ENCODE peak calls at places on chromosome 6, in five cellular contexts. One of them, this sample, is unnamed.

GRCh38 chr6:7075341-7075740 is 32.4 kb upstream of the RREB1 start:
- DNase-seq in body of pancreas: no peak
- DNase-seq in uterus: no peak
- DNase-seq in heart right ventricle: no peak
- DNase-seq in breast epithelium: no peak
- DNase-seq in this sample: no peak

GRCh38 chr6:13288481-13288880 is 39.9 kb downstream of the TBC1D7 start:
- DNase-seq in uterus: no peak
- DNase-seq in heart right ventricle: no peak
- DNase-seq in breast epithelium: no peak
- DNase-seq in body of pancreas: no peak
- DNase-seq in this sample: no peak

GRCh38 chr6:10347561-10348327 is 67.1 kb downstream of the TFAP2A start:
- DNase-seq in uterus: no peak
- DNase-seq in heart right ventricle: no peak
- DNase-seq in breast epithelium: no peak
- DNase-seq in body of pancreas: no peak
- DNase-seq in this sample: no peak

GRCh38 chr6:113642714-113643442 is 214.3 kb upstream of the MARCKS start:
- DNase-seq in uterus: no peak
- DNase-seq in breast epithelium: no peak
- DNase-seq in body of pancreas: peak; percentile 96
- DNase-seq in heart right ventricle: no peak
- DNase-seq in this sample: no peak

GRCh38 chr6:84853901-84854300 is 89.5 kb upstream of the TBX18 start:
- DNase-seq in body of pancreas: no peak
- DNase-seq in breast epithelium: no peak
- DNase-seq in heart right ventricle: no peak
- DNase-seq in uterus: no peak
- DNase-seq in this sample: no peak

GRCh38 chr6:157263881-157264397 is 59.4 kb downstream of the TMEM242 start:
- DNase-seq in breast epithelium: no peak
- DNase-seq in body of pancreas: peak; percentile 2
- DNase-seq in heart right ventricle: no peak
- DNase-seq in uterus: no peak
- DNase-seq in this sample: no peak

GRCh38 chr6:113802779-113803178 is 54.4 kb upstream of the MARCKS start:
- DNase-seq in body of pancreas: no peak
- DNase-seq in breast epithelium: no peak
- DNase-seq in heart right ventricle: no peak
- DNase-seq in uterus: no peak
- DNase-seq in this sample: no peak

GRCh38 chr6:51021171-51021570 is 202.5 kb downstream of the TFAP2B start:
- DNase-seq in breast epithelium: no peak
- DNase-seq in body of pancreas: no peak
- DNase-seq in uterus: no peak
- DNase-seq in heart right ventricle: no peak
- DNase-seq in this sample: no peak

GRCh38 chr6:45494734-45495133 is 117.0 kb upstream of the SUPT3H start:
- DNase-seq in breast epithelium: no peak
- DNase-seq in uterus: no peak
- DNase-seq in body of pancreas: no peak
- DNase-seq in heart right ventricle: no peak
- DNase-seq in this sample: no peak

GRCh38 chr6:63672582-63673129 is 37.1 kb downstream of the PHF3 start:
- DNase-seq in uterus: no peak
- DNase-seq in body of pancreas: no peak
- DNase-seq in breast epithelium: no peak
- DNase-seq in heart right ventricle: no peak
- DNase-seq in this sample: no peak

GRCh38 chr6:23621026-23621425 is 505.0 kb upstream of the NRSN1 start:
- DNase-seq in breast epithelium: no peak
- DNase-seq in body of pancreas: no peak
- DNase-seq in heart right ventricle: no peak
- DNase-seq in uterus: no peak
- DNase-seq in this sample: no peak

GRCh38 chr6:170102582-170103481 is 188.0 kb downstream of the DLL1 start:
- DNase-seq in heart right ventricle: no peak
- DNase-seq in breast epithelium: peak; percentile 39
- DNase-seq in body of pancreas: no peak
- DNase-seq in uterus: peak; percentile 8
- DNase-seq in this sample: no peak

GRCh38 chr6:89260310-89260709 is 43.2 kb upstream of the GABRR1 start:
- DNase-seq in breast epithelium: no peak
- DNase-seq in uterus: no peak
- DNase-seq in body of pancreas: no peak
- DNase-seq in heart right ventricle: no peak
- DNase-seq in this sample: no peak

GRCh38 chr6:11875325-11876109 is 96.9 kb upstream of the ADTRP start:
- DNase-seq in body of pancreas: peak; percentile 52
- DNase-seq in uterus: no peak
- DNase-seq in heart right ventricle: no peak
- DNase-seq in breast epithelium: no peak
- DNase-seq in this sample: no peak

GRCh38 chr6:64014581-64014980 is 379.0 kb downstream of the PHF3 start:
- DNase-seq in uterus: no peak
- DNase-seq in body of pancreas: no peak
- DNase-seq in breast epithelium: no peak
- DNase-seq in heart right ventricle: no peak
- DNase-seq in this sample: no peak

GRCh38 chr6:92122746-92123145 is 1296.6 kb downstream of the EPHA7 start:
- DNase-seq in body of pancreas: no peak
- DNase-seq in uterus: no peak
- DNase-seq in heart right ventricle: no peak
- DNase-seq in breast epithelium: no peak
- DNase-seq in this sample: no peak

GRCh38 chr6:19896580-19897010 is 59.4 kb downstream of the ID4 start:
- DNase-seq in breast epithelium: peak; percentile 52
- DNase-seq in heart right ventricle: no peak
- DNase-seq in uterus: no peak
- DNase-seq in body of pancreas: no peak
- DNase-seq in this sample: no peak

GRCh38 chr6:71349976-71350615 is 61.5 kb downstream of the OGFRL1 start:
- DNase-seq in uterus: peak; percentile 55
- DNase-seq in body of pancreas: no peak
- DNase-seq in breast epithelium: no peak
- DNase-seq in heart right ventricle: peak; percentile 69
- DNase-seq in this sample: peak; percentile 68

GRCh38 chr6:3628143-3628840 is 123.2 kb downstream of the PXDC1 start:
- DNase-seq in uterus: no peak
- DNase-seq in heart right ventricle: no peak
- DNase-seq in body of pancreas: no peak
- DNase-seq in breast epithelium: peak; percentile 51
- DNase-seq in this sample: no peak

GRCh38 chr6:88869263-88870023 is 94.0 kb downstream of the RNGTT start:
- DNase-seq in heart right ventricle: no peak
- DNase-seq in breast epithelium: no peak
- DNase-seq in body of pancreas: no peak
- DNase-seq in uterus: no peak
- DNase-seq in this sample: no peak

GRCh38 chr6:3423439-3424184 is 33.2 kb downstream of the SLC22A23 start:
- DNase-seq in heart right ventricle: no peak
- DNase-seq in body of pancreas: no peak
- DNase-seq in breast epithelium: no peak
- DNase-seq in uterus: no peak
- DNase-seq in this sample: no peak

GRCh38 chr6:163579880-163580295 is 165.4 kb downstream of the QKI start:
- DNase-seq in body of pancreas: peak; percentile 44
- DNase-seq in uterus: no peak
- DNase-seq in heart right ventricle: no peak
- DNase-seq in breast epithelium: no peak
- DNase-seq in this sample: no peak

GRCh38 chr6:157823523-157824370 is 701 bp downstream of the SNX9 start:
- DNase-seq in heart right ventricle: peak; percentile 66
- DNase-seq in uterus: peak; percentile 54
- DNase-seq in breast epithelium: peak; percentile 59
- DNase-seq in body of pancreas: peak; percentile 74
- DNase-seq in this sample: peak; percentile 87

GRCh38 chr6:19332806-19333460 is 504.2 kb upstream of the ID4 start:
- DNase-seq in breast epithelium: no peak
- DNase-seq in body of pancreas: no peak
- DNase-seq in uterus: no peak
- DNase-seq in heart right ventricle: no peak
- DNase-seq in this sample: no peak

GRCh38 chr6:81697564-81697963 is 54.9 kb downstream of the TENT5A start:
- DNase-seq in body of pancreas: no peak
- DNase-seq in heart right ventricle: no peak
- DNase-seq in uterus: no peak
- DNase-seq in breast epithelium: no peak
- DNase-seq in this sample: no peak

GRCh38 chr6:149478631-149479314 is 6.0 kb downstream of the ZC3H12D start:
- DNase-seq in heart right ventricle: no peak
- DNase-seq in uterus: no peak
- DNase-seq in body of pancreas: no peak
- DNase-seq in breast epithelium: no peak
- DNase-seq in this sample: no peak

GRCh38 chr6:14178083-14178445 is 60.5 kb downstream of the CD83 start:
- DNase-seq in heart right ventricle: no peak
- DNase-seq in body of pancreas: no peak
- DNase-seq in uterus: no peak
- DNase-seq in breast epithelium: no peak
- DNase-seq in this sample: no peak

GRCh38 chr6:6646859-6647258 is 58.3 kb downstream of the LY86 start:
- DNase-seq in breast epithelium: no peak
- DNase-seq in uterus: no peak
- DNase-seq in body of pancreas: no peak
- DNase-seq in heart right ventricle: no peak
- DNase-seq in this sample: no peak

GRCh38 chr6:6841571-6841970 is 253.1 kb downstream of the LY86 start:
- DNase-seq in heart right ventricle: no peak
- DNase-seq in body of pancreas: peak; percentile 68
- DNase-seq in uterus: no peak
- DNase-seq in breast epithelium: no peak
- DNase-seq in this sample: no peak

GRCh38 chr6:3793545-3793944 is 42.0 kb upstream of the PXDC1 start:
- DNase-seq in body of pancreas: no peak
- DNase-seq in uterus: no peak
- DNase-seq in heart right ventricle: no peak
- DNase-seq in breast epithelium: no peak
- DNase-seq in this sample: no peak

GRCh38 chr6:34391023-34391485 is 1.4 kb downstream of the NUDT3 start:
- DNase-seq in body of pancreas: peak; percentile 36
- DNase-seq in uterus: peak; percentile 25
- DNase-seq in heart right ventricle: peak; percentile 33
- DNase-seq in breast epithelium: no peak
- DNase-seq in this sample: peak; percentile 74

GRCh38 chr6:34392497-34393190 is at the start of gene NUDT3:
- DNase-seq in breast epithelium: peak; percentile 88
- DNase-seq in uterus: peak; percentile 96
- DNase-seq in body of pancreas: peak; percentile 95
- DNase-seq in heart right ventricle: peak; percentile 94
- DNase-seq in this sample: peak; percentile 92

GRCh38 chr6:34391711-34392496 is 565 bp downstream of the NUDT3 start:
- DNase-seq in breast epithelium: peak; percentile 56
- DNase-seq in body of pancreas: peak; percentile 67
- DNase-seq in uterus: peak; percentile 46
- DNase-seq in heart right ventricle: peak; percentile 54
- DNase-seq in this sample: peak; percentile 69

GRCh38 chr6:34393968-34394305 is 1.5 kb upstream of the NUDT3 start:
- DNase-seq in breast epithelium: no peak
- DNase-seq in heart right ventricle: no peak
- DNase-seq in body of pancreas: no peak
- DNase-seq in uterus: no peak
- DNase-seq in this sample: no peak

GRCh38 chr6:34393191-34393967 is 910 bp upstream of the NUDT3 start:
- DNase-seq in uterus: no peak
- DNase-seq in body of pancreas: no peak
- DNase-seq in heart right ventricle: no peak
- DNase-seq in breast epithelium: no peak
- DNase-seq in this sample: no peak
- H3K4me3 ChIP-seq in uterus: peak overlapping the region; percentile 58
- H3K4me3 ChIP-seq in body of pancreas: peak overlapping the region; percentile 98
- H3K4me3 ChIP-seq in heart right ventricle: peak overlapping the region; percentile 95
- H3K4me3 ChIP-seq in breast epithelium: peak overlapping the region; percentile 85
- H3K4me3 ChIP-seq in this sample: no peak overlapping the region

DNA sequence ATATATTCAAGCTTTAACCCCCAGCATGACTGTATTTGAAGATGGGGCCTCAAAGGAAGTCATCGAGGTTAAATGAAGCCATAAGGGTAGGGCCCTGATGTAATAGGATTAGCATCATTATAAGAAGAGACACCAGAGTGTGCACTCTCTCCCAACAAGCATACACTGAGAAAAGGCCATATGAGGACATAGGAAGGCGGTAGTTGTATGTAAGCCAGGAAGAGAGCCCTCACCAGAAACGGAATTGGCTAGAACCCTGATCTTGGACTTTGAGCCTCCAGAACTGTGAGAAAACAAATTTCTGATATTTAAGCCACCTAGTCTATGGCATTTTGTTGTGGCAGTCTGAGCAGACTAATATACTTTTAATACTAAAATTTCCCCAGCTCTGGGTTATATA is 150.1 kb upstream of the STXBP5 start:
- DNase-seq in heart right ventricle: no peak
- DNase-seq in body of pancreas: no peak
- DNase-seq in breast epithelium: no peak
- DNase-seq in uterus: no peak
- DNase-seq in this sample: no peak
- TF ChIP-seq CTCF in heart right ventricle: no peak
- TF ChIP-seq CTCF in body of pancreas: no peak
- TF ChIP-seq CTCF in breast epithelium: no peak
- TF ChIP-seq CTCF in uterus: no peak
- TF ChIP-seq CTCF in this sample: no peak

DNA sequence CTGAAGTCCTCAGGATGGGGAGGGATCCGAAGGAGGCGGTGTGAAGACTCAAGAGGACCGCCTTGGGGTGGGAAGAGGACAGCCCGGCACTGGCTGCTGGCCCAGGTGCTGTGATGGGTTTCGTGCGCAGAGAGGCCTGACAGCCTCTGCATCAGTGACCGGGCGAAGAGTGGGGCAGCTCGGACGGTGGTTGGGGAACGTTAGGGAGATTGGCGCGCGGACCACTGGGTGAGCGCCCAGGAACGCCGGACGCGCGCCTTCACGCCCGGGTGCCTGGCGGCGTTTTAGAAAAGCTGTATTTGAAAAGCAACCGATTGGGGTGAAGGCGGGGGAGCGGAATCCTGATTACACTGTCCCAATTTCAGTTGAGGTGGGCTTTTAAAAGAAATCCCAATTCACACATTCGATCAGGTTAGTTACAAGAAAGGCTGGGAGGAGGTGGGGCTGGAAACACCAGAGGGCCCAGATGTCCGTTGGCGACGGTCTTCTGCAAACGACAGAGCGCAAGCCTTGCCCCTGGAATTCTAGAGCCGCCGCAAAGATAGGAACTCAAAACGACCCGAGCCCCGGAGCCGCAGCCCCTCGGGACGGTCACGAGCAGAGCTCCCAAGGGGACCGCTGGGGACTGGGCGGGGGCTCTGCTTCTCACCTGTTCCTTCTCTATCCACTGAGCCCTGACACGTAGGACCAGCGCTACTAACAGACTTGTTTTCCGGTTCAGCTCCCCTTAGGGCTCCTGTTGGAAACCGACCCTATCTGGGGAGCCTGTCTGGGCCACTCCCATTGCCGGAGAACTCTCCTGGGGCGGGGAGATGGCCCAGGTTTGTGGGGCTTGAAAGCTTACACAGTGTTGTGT is 8.5 kb upstream of the TRIM40 start:
- DNase-seq in breast epithelium: no peak
- DNase-seq in heart right ventricle: no peak
- DNase-seq in uterus: no peak
- DNase-seq in body of pancreas: no peak
- DNase-seq in this sample: no peak
- H3K27me3 ChIP-seq in breast epithelium: peaks cover 42% of the 10 kb centered on the region
- H3K27me3 ChIP-seq in heart right ventricle: peaks cover 10% of the 10 kb centered on the region
- H3K27me3 ChIP-seq in uterus: peaks cover 29% of the 10 kb centered on the region
- H3K27me3 ChIP-seq in body of pancreas: peaks cover 24% of the 10 kb centered on the region
- H3K27me3 ChIP-seq in this sample: peaks cover 37% of the 10 kb centered on the region

GRCh38 chr6:25370175-25371036 is 91.2 kb downstream of the CARMIL1 start:
- DNase-seq in breast epithelium: no peak
- DNase-seq in heart right ventricle: no peak
- DNase-seq in body of pancreas: no peak
- DNase-seq in uterus: no peak
- DNase-seq in this sample: no peak
- H3K4me3 ChIP-seq in breast epithelium: no peak overlapping the region
- H3K4me3 ChIP-seq in heart right ventricle: no peak overlapping the region
- H3K4me3 ChIP-seq in body of pancreas: no peak overlapping the region
- H3K4me3 ChIP-seq in uterus: no peak overlapping the region
- H3K4me3 ChIP-seq in this sample: no peak overlapping the region

This sample was measured in adrenal gland.